ENCODE peak calls at places on chromosomes 13 and 19, in four cellular contexts. F, O, K and D are unnamed samples.

GRCh38 chr19:19662866-19663291 is 597 bp downstream of the ATP13A1 start:
- DNase-seq in F (no peak), O (no peak), K (no peak), D (no peak)

GRCh38 chr19:18046066-18046718 is 38.2 kb downstream of the ARRDC2 start:
- DNase-seq in F (no peak), O (peak; percentile 74), K (peak; percentile 97), D (peak; percentile 80)

GRCh38 chr19:289651-290538 is 1.3 kb downstream of the PLPP2 start:
- DNase-seq in F (peak; percentile 87), O (no peak), K (peak; percentile 35), D (peak; percentile 97)

GRCh38 chr13:104357174-104357573 is 1291.0 kb upstream of the SLC10A2 start:
- DNase-seq in F (no peak), O (no peak), K (no peak), D (no peak)

GRCh38 chr19:55157064-55157908 is at the start of gene TNNI3:
- DNase-seq in F (no peak), O (no peak), K (no peak), D (no peak)

GRCh38 chr13:43861863-43862262 is 17.7 kb downstream of the CCDC122 start:
- DNase-seq in F (no peak), O (no peak), K (peak; percentile 57), D (no peak)

GRCh38 chr13:88031980-88032562 is 360.9 kb downstream of the SLITRK5 start:
- DNase-seq in F (no peak), O (peak; percentile 21), K (peak; percentile 5), D (no peak)

GRCh38 chr13:113420833-113421600 is 32.3 kb downstream of the ADPRHL1 start:
- DNase-seq in F (no peak), O (no peak), K (no peak), D (no peak)

GRCh38 chr13:42040730-42041016 is 7.8 kb upstream of the DGKH start:
- DNase-seq in F (no peak), O (no peak), K (no peak), D (no peak)

GRCh38 chr13:20461860-20462532 is 63.7 kb downstream of the CRYL1 start:
- DNase-seq in F (no peak), O (no peak), K (peak; percentile 8), D (no peak)

GRCh38 chr13:98050041-98050466 is 92.8 kb upstream of the FARP1 start:
- DNase-seq in F (peak; percentile 37), O (no peak), K (peak; percentile 51), D (no peak)

GRCh38 chr19:52601025-52601973 is 31.2 kb downstream of the ZNF701 start:
- DNase-seq in F (peak; percentile 86), O (peak; percentile 84), K (peak; percentile 95), D (peak; percentile 76)

GRCh38 chr13:113788413-113789135 is 29.5 kb downstream of the TMEM255B start:
- DNase-seq in F (no peak), O (no peak), K (no peak), D (no peak)

GRCh38 chr13:57191667-57192066 is 24.7 kb downstream of the PRR20E start:
- DNase-seq in F (no peak), O (no peak), K (no peak), D (no peak)

GRCh38 chr13:29576581-29576980 is 18.9 kb downstream of the SLC7A1 start:
- DNase-seq in F (no peak), O (no peak), K (no peak), D (no peak)

GRCh38 chr19:34838753-34839431 is 65.9 kb upstream of the ZNF599 start:
- DNase-seq in F (no peak), O (no peak), K (peak; percentile 6), D (no peak)

GRCh38 chr19:40348961-40349507 is 539 bp downstream of the PLD3 start:
- DNase-seq in F (peak; percentile 64), O (peak; percentile 17), K (peak; percentile 21), D (no peak)

GRCh38 chr13:26476111-26476743 is 81.3 kb upstream of the WASF3 start:
- DNase-seq in F (no peak), O (no peak), K (peak; percentile 48), D (no peak)

GRCh38 chr19:42311612-42312160 is 1.4 kb upstream of the TMEM145 start:
- DNase-seq in F (no peak), O (no peak), K (no peak), D (peak; percentile 52)

GRCh38 chr13:110387451-110388140 is 80.5 kb downstream of the COL4A2 start:
- DNase-seq in F (no peak), O (no peak), K (peak; percentile 55), D (no peak)

GRCh38 chr13:59477011-59477410 is 686.7 kb downstream of the DIAPH3 start:
- DNase-seq in F (no peak), O (no peak), K (no peak), D (no peak)

GRCh38 chr19:49110567-49110966 is 3.6 kb upstream of the LIN7B start:
- DNase-seq in F (no peak), O (no peak), K (no peak), D (no peak)

GRCh38 chr19:47188507-47189033 is 42.4 kb downstream of the BBC3 start:
- DNase-seq in F (no peak), O (no peak), K (no peak), D (no peak)

GRCh38 chr13:111304041-111304544 is 16.3 kb upstream of the TEX29 start:
- DNase-seq in F (no peak), O (no peak), K (no peak), D (no peak)

GRCh38 chr19:45101796-45102195 is 8.8 kb downstream of the PPP1R37 start:
- DNase-seq in F (no peak), O (no peak), K (no peak), D (no peak)

GRCh38 chr13:112616586-112617381 is 28.8 kb upstream of the TUBGCP3 start:
- DNase-seq in F (no peak), O (peak; percentile 26), K (peak; percentile 45), D (peak; percentile 73)

GRCh38 chr19:37077929-37078716 is at the start of gene ZNF420:
- DNase-seq in F (peak; percentile 100), O (peak; percentile 88), K (peak; percentile 96), D (peak; percentile 91)

GRCh38 chr19:38676023-38676877 is 28.8 kb downstream of the ACTN4 start:
- DNase-seq in F (peak; percentile 19), O (no peak), K (peak; percentile 80), D (no peak)

GRCh38 chr13:42847891-42848663 is 66.7 kb downstream of the FAM216B start:
- DNase-seq in F (no peak), O (peak; percentile 70), K (no peak), D (no peak)

GRCh38 chr13:78067290-78067689 is 148.7 kb upstream of the EDNRB start:
- DNase-seq in F (no peak), O (no peak), K (no peak), D (no peak)

GRCh38 chr13:49436890-49437289 is 7.0 kb downstream of the CAB39L start:
- DNase-seq in F (no peak), O (no peak), K (peak; percentile 43), D (no peak)

GRCh38 chr13:112376050-112376681 is at the start of gene SPACA7:
- DNase-seq in F (peak; percentile 54), O (no peak), K (no peak), D (no peak)

GRCh38 chr13:29137995-29138394 is 317.9 kb downstream of the MTUS2 start:
- DNase-seq in F (no peak), O (no peak), K (no peak), D (no peak)

GRCh38 chr19:8814176-8814575 is 17.9 kb downstream of the ZNF558 start:
- DNase-seq in F (no peak), O (no peak), K (no peak), D (no peak)

GRCh38 chr13:113129921-113130750 is 7.5 kb downstream of the F10 start:
- DNase-seq in F (no peak), O (no peak), K (no peak), D (no peak)

GRCh38 chr13:20772401-20773131 is 1.2 kb downstream of the EEF1AKMT1 start:
- DNase-seq in F (no peak), O (no peak), K (peak; percentile 4), D (no peak)